ENCODE peak calls at places on chromosomes 3 and 15, in nine cellular contexts. D is progenitor cell of endocrine pancreas; G is frontal cortex; C is left kidney; Q is GM03348; Z is nucleus accumbens; T is osteocyte; V is putamen; I is naive thymus-derived CD8-positive, alpha-beta T cell. O is an unnamed sample.

GRCh38 chr15:63043391-63044076 is 987 bp downstream of the TPM1 start:
- DNase-seq in D (peak), G (no peak), C (peak), Q (peak), Z (no peak), T (no peak), V (no peak), I (peak), O (no peak)

GRCh38 chr15:101435761-101436160 is 53.7 kb downstream of the PCSK6 start:
- DNase-seq in D (no peak), G (no peak), C (no peak), Q (no peak), Z (no peak), T (peak), V (no peak), I (no peak), O (no peak)

GRCh38 chr3:98954242-98954641 is 52.7 kb upstream of the DCBLD2 start:
- DNase-seq in D (no peak), G (no peak), C (no peak), Q (no peak), Z (no peak), T (no peak), V (no peak), I (no peak), O (no peak)

GRCh38 chr3:39011191-39011736 is 40.5 kb downstream of the SCN11A start:
- DNase-seq in D (no peak), G (no peak), C (no peak), Q (no peak), Z (no peak), T (no peak), V (no peak), I (no peak), O (no peak)

GRCh38 chr3:153925826-153926514 is 195.2 kb upstream of the ARHGEF26 start:
- DNase-seq in D (no peak), G (no peak), C (no peak), Q (peak), Z (no peak), T (no peak), V (no peak), I (no peak), O (no peak)

GRCh38 chr3:31725568-31725967 is 192.8 kb downstream of the STT3B start:
- DNase-seq in D (no peak), G (no peak), C (no peak), Q (no peak), Z (no peak), T (no peak), V (no peak), I (no peak), O (no peak)

GRCh38 chr3:172562881-172563835 is 39.9 kb upstream of the TNFSF10 start:
- DNase-seq in D (no peak), G (no peak), C (peak), Q (peak), Z (no peak), T (no peak), V (no peak), I (no peak), O (peak)

GRCh38 chr3:78562318-78562717 is 1205.5 kb downstream of the ROBO1 start:
- DNase-seq in D (no peak), G (no peak), C (no peak), Q (no peak), Z (no peak), T (no peak), V (no peak), I (no peak), O (no peak)

GRCh38 chr3:19264424-19264823 is 116.1 kb downstream of the KCNH8 start:
- DNase-seq in D (no peak), G (no peak), C (peak), Q (no peak), Z (no peak), T (no peak), V (no peak), I (no peak), O (no peak)

GRCh38 chr3:125132815-125133214 is 77.0 kb upstream of the HEG1 start:
- DNase-seq in D (no peak), G (no peak), C (no peak), Q (no peak), Z (no peak), T (no peak), V (no peak), I (no peak), O (no peak)